ENCODE peak calls at places on chromosomes 2 and 18, in nine cellular contexts. M is Caco-2; L is memory B cell; Y is stimulated activated CD4-positive, alpha-beta T cell treated with anti-CD3 and anti-CD28 coated beads, Interleukin-4, amount 100 ng/mL, for 4 hours; V is endothelial cell; P is left ventricle myocardium superior; Q is activated CD8-positive, alpha-beta memory T cell treated with anti-CD3 and anti-CD28 coated beads, Interleukin-2, amount 50 U/mL, for 48 hours; U is AG10803; O is H9. K is an unnamed sample.

GRCh38 chr2:239463541-239464165 is 62.8 kb upstream of the HDAC4 start:
- DNase-seq in Y (no peak), U (no peak), L (no peak), P (no peak), O (peak; percentile 24), M (no peak), V (no peak), Q (peak; percentile 35), K (no peak)

GRCh38 chr2:39368846-39369245 is 68.2 kb downstream of the MAP4K3 start:
- DNase-seq in O (no peak), V (no peak), L (no peak), P (no peak), U (no peak), Q (no peak), M (no peak), Y (no peak), K (no peak)

GRCh38 chr2:65416945-65417344 is 15.5 kb downstream of the SPRED2 start:
- DNase-seq in U (no peak), O (no peak), M (no peak), P (no peak), Q (no peak), L (no peak), Y (no peak), V (no peak), K (no peak)

GRCh38 chr2:98377569-98377968 is 31.3 kb downstream of the CNGA3 start:
- DNase-seq in L (no peak), P (no peak), M (no peak), U (no peak), Q (no peak), Y (no peak), O (no peak), V (no peak), K (no peak)

GRCh38 chr2:54871457-54872103 is 148.1 kb downstream of the EML6 start:
- DNase-seq in L (no peak), P (no peak), Q (no peak), Y (no peak), O (no peak), U (peak; percentile 57), V (no peak), M (no peak), K (no peak)

GRCh38 chr2:42767899-42768705 is 4.2 kb upstream of the OXER1 start:
- DNase-seq in V (no peak), Q (no peak), P (no peak), L (no peak), M (no peak), Y (no peak), O (no peak), U (no peak), K (no peak)

GRCh38 chr2:160635488-160635887 is 141.9 kb upstream of the RBMS1 start:
- DNase-seq in U (peak; percentile 65), M (no peak), V (no peak), O (no peak), L (no peak), Y (no peak), Q (no peak), P (no peak), K (no peak)

GRCh38 chr18:57959278-57959677 is 84.7 kb upstream of the NEDD4L start:
- DNase-seq in Y (no peak), U (peak; percentile 35), V (peak; percentile 32), L (peak; percentile 44), O (peak; percentile 46), Q (no peak), M (no peak), P (no peak), K (peak; percentile 28)

GRCh38 chr2:216803803-216804202 is 56.1 kb downstream of the TNP1 start:
- DNase-seq in L (no peak), P (peak; percentile 86), M (no peak), Y (no peak), O (no peak), U (no peak), V (no peak), Q (no peak), K (no peak)

GRCh38 chr2:27765621-27766286 is 5.8 kb upstream of the MRPL33 start:
- DNase-seq in O (no peak), M (peak; percentile 95), L (no peak), U (peak; percentile 25), P (peak; percentile 72), Q (peak; percentile 83), V (peak; percentile 63), Y (peak; percentile 58), K (peak; percentile 72)

GRCh38 chr2:71831208-71831577 is 316.5 kb downstream of the CYP26B1 start:
- DNase-seq in Y (no peak), Q (no peak), P (peak; percentile 71), M (no peak), V (no peak), L (no peak), O (peak; percentile 22), U (peak; percentile 95), K (no peak)